ENCODE peak calls at places on chromosomes 16 and 17, in eight cellular contexts. One of them, this sample, is unnamed. For H3K27me3, the result is how much of the 10 kb centered on the place peaks cover.

GRCh38 chr17:62626719-62627218 is 701 bp upstream of the MRC2 start:
- DNase-seq in AG04450: peak
- DNase-seq in uterus: peak
- DNase-seq in heart right ventricle: peak
- DNase-seq in cardiac muscle cell: peak
- DNase-seq in fibroblast of lung: peak
- DNase-seq in lung: peak
- DNase-seq in astrocyte: peak
- DNase-seq in this sample: no peak

GRCh38 chr17:3888343-3889171 is 4.3 kb downstream of the CAMKK1 start:
- DNase-seq in lung: no peak
- DNase-seq in cardiac muscle cell: no peak
- DNase-seq in astrocyte: peak
- DNase-seq in fibroblast of lung: peak
- DNase-seq in AG04450: peak
- DNase-seq in uterus: peak
- DNase-seq in heart right ventricle: peak
- DNase-seq in this sample: peak

GRCh38 chr16:29114476-29115012 is 129.7 kb downstream of the LAT start:
- DNase-seq in heart right ventricle: no peak
- DNase-seq in AG04450: no peak
- DNase-seq in lung: no peak
- DNase-seq in astrocyte: no peak
- DNase-seq in cardiac muscle cell: no peak
- DNase-seq in fibroblast of lung: no peak
- DNase-seq in uterus: no peak
- DNase-seq in this sample: no peak

GRCh38 chr17:78996781-78997201 is 12.8 kb downstream of the CANT1 start:
- DNase-seq in astrocyte: no peak
- DNase-seq in fibroblast of lung: no peak
- DNase-seq in uterus: peak
- DNase-seq in lung: no peak
- DNase-seq in cardiac muscle cell: no peak
- DNase-seq in AG04450: no peak
- DNase-seq in heart right ventricle: no peak
- DNase-seq in this sample: no peak

GRCh38 chr16:77660311-77660710 is 62.0 kb upstream of the NUDT7 start:
- DNase-seq in uterus: no peak
- DNase-seq in astrocyte: peak
- DNase-seq in cardiac muscle cell: peak
- DNase-seq in fibroblast of lung: peak
- DNase-seq in AG04450: peak
- DNase-seq in lung: no peak
- DNase-seq in heart right ventricle: no peak
- DNase-seq in this sample: peak

GRCh38 chr16:48497129-48497528 is 111.9 kb upstream of the SIAH1 start:
- DNase-seq in AG04450: no peak
- DNase-seq in cardiac muscle cell: no peak
- DNase-seq in fibroblast of lung: no peak
- DNase-seq in uterus: no peak
- DNase-seq in astrocyte: no peak
- DNase-seq in lung: no peak
- DNase-seq in heart right ventricle: no peak
- DNase-seq in this sample: no peak

GRCh38 chr16:63652091-63652490 is 1469.8 kb downstream of the CDH11 start:
- DNase-seq in uterus: no peak
- DNase-seq in fibroblast of lung: no peak
- DNase-seq in heart right ventricle: no peak
- DNase-seq in cardiac muscle cell: no peak
- DNase-seq in AG04450: no peak
- DNase-seq in astrocyte: no peak
- DNase-seq in lung: no peak
- DNase-seq in this sample: no peak

GRCh38 chr17:79542718-79543117 is 68.1 kb downstream of the RBFOX3 start:
- DNase-seq in AG04450: no peak
- DNase-seq in uterus: no peak
- DNase-seq in cardiac muscle cell: no peak
- DNase-seq in astrocyte: no peak
- DNase-seq in lung: no peak
- DNase-seq in fibroblast of lung: no peak
- DNase-seq in heart right ventricle: no peak
- DNase-seq in this sample: no peak

GRCh38 chr17:82064433-82065192 is 991 bp downstream of the DUS1L start:
- DNase-seq in uterus: no peak
- DNase-seq in AG04450: no peak
- DNase-seq in lung: no peak
- DNase-seq in fibroblast of lung: no peak
- DNase-seq in cardiac muscle cell: no peak
- DNase-seq in heart right ventricle: no peak
- DNase-seq in astrocyte: no peak
- DNase-seq in this sample: no peak

GRCh38 chr16:86848821-86849220 is 270.5 kb downstream of the FOXL1 start:
- DNase-seq in cardiac muscle cell: peak
- DNase-seq in AG04450: no peak
- DNase-seq in lung: no peak
- DNase-seq in heart right ventricle: no peak
- DNase-seq in uterus: no peak
- DNase-seq in fibroblast of lung: no peak
- DNase-seq in astrocyte: no peak
- DNase-seq in this sample: no peak

GRCh38 chr17:9079461-9080103 is 58.3 kb downstream of the NTN1 start:
- DNase-seq in heart right ventricle: no peak
- DNase-seq in astrocyte: no peak
- DNase-seq in cardiac muscle cell: no peak
- DNase-seq in AG04450: no peak
- DNase-seq in uterus: no peak
- DNase-seq in lung: no peak
- DNase-seq in fibroblast of lung: no peak
- DNase-seq in this sample: no peak

GRCh38 chr17:10687497-10687896 is 9.8 kb downstream of the SCO1 start:
- DNase-seq in fibroblast of lung: no peak
- DNase-seq in heart right ventricle: no peak
- DNase-seq in AG04450: no peak
- DNase-seq in lung: no peak
- DNase-seq in astrocyte: no peak
- DNase-seq in cardiac muscle cell: no peak
- DNase-seq in uterus: no peak
- DNase-seq in this sample: no peak

GRCh38 chr17:67156269-67157199 is 88.5 kb downstream of the HELZ start:
- DNase-seq in fibroblast of lung: peak
- DNase-seq in uterus: no peak
- DNase-seq in heart right ventricle: no peak
- DNase-seq in astrocyte: peak
- DNase-seq in AG04450: no peak
- DNase-seq in lung: no peak
- DNase-seq in cardiac muscle cell: no peak
- DNase-seq in this sample: peak

GRCh38 chr16:9092282-9092962 is 978 bp downstream of the HAPSTR1 start:
- DNase-seq in fibroblast of lung: no peak
- DNase-seq in lung: peak
- DNase-seq in heart right ventricle: peak
- DNase-seq in AG04450: no peak
- DNase-seq in cardiac muscle cell: peak
- DNase-seq in uterus: peak
- DNase-seq in astrocyte: no peak
- DNase-seq in this sample: no peak

GRCh38 chr17:79133986-79134385 is 59.4 kb downstream of the ENGASE start:
- DNase-seq in uterus: no peak
- DNase-seq in cardiac muscle cell: no peak
- DNase-seq in heart right ventricle: no peak
- DNase-seq in astrocyte: no peak
- DNase-seq in lung: no peak
- DNase-seq in AG04450: no peak
- DNase-seq in fibroblast of lung: no peak
- DNase-seq in this sample: no peak

GRCh38 chr16:7161886-7162285 is 170.8 kb upstream of the RBFOX1 start:
- DNase-seq in astrocyte: no peak
- DNase-seq in uterus: no peak
- DNase-seq in lung: no peak
- DNase-seq in cardiac muscle cell: no peak
- DNase-seq in heart right ventricle: no peak
- DNase-seq in AG04450: no peak
- DNase-seq in fibroblast of lung: no peak
- DNase-seq in this sample: no peak

GRCh38 chr16:88407042-88407420 is 24.3 kb downstream of the ZNF469 start:
- DNase-seq in uterus: no peak
- DNase-seq in fibroblast of lung: no peak
- DNase-seq in heart right ventricle: no peak
- DNase-seq in AG04450: no peak
- DNase-seq in astrocyte: no peak
- DNase-seq in lung: no peak
- DNase-seq in cardiac muscle cell: no peak
- DNase-seq in this sample: no peak

GRCh38 chr16:88404769-88405168 is 22.0 kb downstream of the ZNF469 start:
- DNase-seq in astrocyte: no peak
- DNase-seq in heart right ventricle: no peak
- DNase-seq in lung: no peak
- DNase-seq in AG04450: no peak
- DNase-seq in fibroblast of lung: no peak
- DNase-seq in cardiac muscle cell: no peak
- DNase-seq in uterus: no peak
- DNase-seq in this sample: no peak

GRCh38 chr16:88403794-88404581 is 21.2 kb downstream of the ZNF469 start:
- DNase-seq in astrocyte: peak
- DNase-seq in fibroblast of lung: peak
- DNase-seq in heart right ventricle: no peak
- DNase-seq in AG04450: no peak
- DNase-seq in uterus: no peak
- DNase-seq in lung: no peak
- DNase-seq in cardiac muscle cell: no peak
- DNase-seq in this sample: no peak

GRCh38 chr16:88406096-88407041 is 23.6 kb downstream of the ZNF469 start:
- DNase-seq in AG04450: no peak
- DNase-seq in cardiac muscle cell: no peak
- DNase-seq in fibroblast of lung: no peak
- DNase-seq in heart right ventricle: no peak
- DNase-seq in uterus: no peak
- DNase-seq in astrocyte: no peak
- DNase-seq in lung: no peak
- DNase-seq in this sample: no peak

DNA sequence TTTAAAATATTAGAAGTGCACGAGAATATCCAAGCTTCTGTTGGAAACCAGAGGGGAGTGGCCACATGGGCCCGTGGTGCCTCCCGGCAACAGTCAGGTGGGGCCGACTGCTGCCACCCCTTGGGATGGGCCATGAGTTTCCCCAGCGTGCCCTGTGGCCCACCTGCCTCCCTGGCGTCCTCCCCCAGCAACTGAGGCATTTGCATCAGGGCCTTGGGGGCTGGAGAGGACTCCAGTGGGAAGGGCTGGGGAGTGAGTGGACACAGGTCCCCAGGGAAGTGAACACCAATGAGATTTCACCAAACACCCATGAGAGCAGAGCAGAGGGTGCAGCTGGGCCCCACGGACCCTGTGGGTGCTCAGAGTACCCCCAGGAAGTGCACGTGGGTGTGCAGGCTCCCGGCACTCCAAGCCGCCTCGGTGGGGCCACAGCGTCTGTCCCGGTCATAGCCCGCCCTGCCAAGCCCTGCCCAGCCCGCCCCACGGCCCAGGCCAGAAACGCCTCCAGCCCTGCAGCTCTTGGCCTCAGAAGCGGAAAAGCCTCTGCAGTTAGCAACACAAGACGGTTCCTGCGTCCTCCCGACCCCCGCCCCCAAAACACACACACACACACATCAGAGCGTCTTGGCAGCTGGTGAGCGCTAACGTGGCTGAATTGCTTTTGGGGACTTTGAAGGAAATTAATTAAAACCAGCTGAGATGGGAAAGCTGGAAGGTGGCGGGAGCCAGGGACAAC is 22.7 kb downstream of the ZNF469 start:
- DNase-seq in heart right ventricle: peak
- DNase-seq in astrocyte: peak
- DNase-seq in AG04450: no peak
- DNase-seq in uterus: no peak
- DNase-seq in fibroblast of lung: peak
- DNase-seq in lung: no peak
- DNase-seq in cardiac muscle cell: no peak
- DNase-seq in this sample: no peak
- H3K4me3 ChIP-seq in heart right ventricle: no peak
- H3K4me3 ChIP-seq in astrocyte: no peak
- H3K4me3 ChIP-seq in AG04450: no peak
- H3K4me3 ChIP-seq in uterus: no peak
- H3K4me3 ChIP-seq in fibroblast of lung: no peak
- H3K4me3 ChIP-seq in lung: no peak
- H3K4me3 ChIP-seq in cardiac muscle cell: no peak
- H3K4me3 ChIP-seq in this sample: no peak

DNA sequence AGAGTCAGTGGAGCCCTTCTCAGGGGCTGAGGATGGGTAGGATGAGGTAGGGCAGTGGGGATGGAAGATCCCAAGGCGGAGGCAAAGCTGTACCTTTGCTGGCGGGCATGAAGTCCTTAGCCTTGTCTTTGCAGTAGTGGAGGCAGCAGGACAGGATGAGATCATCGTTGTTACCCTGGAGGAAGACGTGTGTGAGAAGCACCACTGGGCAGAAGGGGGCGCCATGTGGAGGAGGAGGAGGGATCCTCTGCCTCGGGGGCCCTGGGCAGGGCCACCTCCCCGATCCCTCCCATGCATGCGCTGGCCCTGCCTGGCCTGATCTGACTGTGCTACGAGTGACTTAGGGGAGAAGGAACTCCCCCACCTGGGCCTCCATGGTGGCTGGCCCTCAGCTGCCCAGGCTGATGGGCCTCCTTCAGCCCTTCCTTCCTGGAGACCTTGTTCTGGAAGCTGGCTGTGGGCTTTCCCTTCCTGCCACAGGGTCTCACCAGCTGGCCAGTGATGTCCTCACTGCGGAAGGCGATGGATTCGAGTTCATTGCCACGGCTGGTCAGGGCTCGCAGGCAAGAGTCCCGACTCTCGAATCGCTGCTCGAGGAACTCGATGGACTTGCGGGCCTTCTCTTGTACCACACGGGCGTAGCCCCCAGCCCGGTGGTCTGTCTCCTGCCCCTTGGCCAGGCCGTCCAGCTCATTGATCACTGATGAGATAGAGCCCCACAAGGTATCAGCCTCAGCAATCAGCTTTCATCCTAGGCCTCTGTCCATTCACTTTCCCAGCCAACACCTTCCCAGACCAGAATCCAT is 10.3 kb downstream of the HIC1 start:
- DNase-seq in lung: no peak
- DNase-seq in cardiac muscle cell: no peak
- DNase-seq in AG04450: no peak
- DNase-seq in astrocyte: peak
- DNase-seq in fibroblast of lung: peak
- DNase-seq in heart right ventricle: peak
- DNase-seq in uterus: peak
- DNase-seq in this sample: no peak
- TF ChIP-seq CTCF in lung: no peak
- TF ChIP-seq CTCF in cardiac muscle cell: peak
- TF ChIP-seq CTCF in AG04450: peak
- TF ChIP-seq CTCF in astrocyte: peak
- TF ChIP-seq CTCF in fibroblast of lung: peak
- TF ChIP-seq CTCF in heart right ventricle: no peak
- TF ChIP-seq CTCF in uterus: no peak
- TF ChIP-seq CTCF in this sample: peak

GRCh38 chr17:48579738-48580543 is 1.8 kb upstream of the HOXB4 start:
- DNase-seq in cardiac muscle cell: no peak
- DNase-seq in heart right ventricle: no peak
- DNase-seq in astrocyte: peak
- DNase-seq in uterus: no peak
- DNase-seq in lung: no peak
- DNase-seq in AG04450: no peak
- DNase-seq in fibroblast of lung: peak
- DNase-seq in this sample: no peak
- H3K27me3 ChIP-seq in cardiac muscle cell: half or more
- H3K27me3 ChIP-seq in heart right ventricle: half or more
- H3K27me3 ChIP-seq in astrocyte: half or more
- H3K27me3 ChIP-seq in uterus: under half
- H3K27me3 ChIP-seq in lung: under half
- H3K27me3 ChIP-seq in AG04450: under half
- H3K27me3 ChIP-seq in fibroblast of lung: under half
- H3K27me3 ChIP-seq in this sample: under half

GRCh38 chr17:49224198-49224996 is 6.2 kb downstream of the PHOSPHO1 start:
- DNase-seq in heart right ventricle: peak
- DNase-seq in uterus: no peak
- DNase-seq in fibroblast of lung: no peak
- DNase-seq in cardiac muscle cell: peak
- DNase-seq in AG04450: no peak
- DNase-seq in astrocyte: no peak
- DNase-seq in lung: no peak
- DNase-seq in this sample: no peak
- H3K4me3 ChIP-seq in heart right ventricle: no peak
- H3K4me3 ChIP-seq in uterus: no peak
- H3K4me3 ChIP-seq in fibroblast of lung: no peak
- H3K4me3 ChIP-seq in cardiac muscle cell: peak
- H3K4me3 ChIP-seq in AG04450: no peak
- H3K4me3 ChIP-seq in astrocyte: no peak
- H3K4me3 ChIP-seq in lung: no peak
- H3K4me3 ChIP-seq in this sample: no peak

This sample was measured in kidney epithelial cell.